ENCODE peak calls at places on chromosomes 5 and 9, in five cellular contexts. H, S, I, Y and X are unnamed samples.

GRCh38 chr5:36414869-36415282 is 113.2 kb upstream of the RANBP3L start:
- DNase-seq in H (no peak), S (peak), I (peak), Y (no peak), X (no peak)

GRCh38 chr5:180133971-180134508 is 62.5 kb upstream of the RNF130 start:
- DNase-seq in H (no peak), S (no peak), I (no peak), Y (peak), X (no peak)

GRCh38 chr5:79547429-79547822 is 33.5 kb upstream of the HOMER1 start:
- DNase-seq in H (no peak), S (no peak), I (no peak), Y (no peak), X (no peak)

GRCh38 chr9:22208846-22209585 is 199.9 kb upstream of the CDKN2B start:
- DNase-seq in H (peak), S (peak), I (no peak), Y (no peak), X (no peak)

GRCh38 chr5:112407240-112407639 is 11.8 kb downstream of the EPB41L4A start:
- DNase-seq in H (no peak), S (no peak), I (no peak), Y (no peak), X (no peak)

GRCh38 chr5:149995385-149996085 is 4.9 kb downstream of the TIGD6 start:
- DNase-seq in H (no peak), S (no peak), I (peak), Y (no peak), X (no peak)

GRCh38 chr9:108761530-108762347 is 94.0 kb downstream of the ACTL7B start:
- DNase-seq in H (peak), S (peak), I (peak), Y (peak), X (peak)

GRCh38 chr5:157735991-157736390 is 4.8 kb downstream of the THG1L start:
- DNase-seq in H (no peak), S (no peak), I (no peak), Y (no peak), X (no peak)

GRCh38 chr5:115558388-115558956 is 13.9 kb upstream of the FEM1C start:
- DNase-seq in H (no peak), S (no peak), I (no peak), Y (no peak), X (no peak)

GRCh38 chr5:118794281-118794680 is 194.1 kb downstream of the DTWD2 start:
- DNase-seq in H (no peak), S (no peak), I (no peak), Y (no peak), X (no peak)

GRCh38 chr5:121962943-121963342 is 1.2 kb downstream of the SRFBP1 start:
- DNase-seq in H (no peak), S (no peak), I (no peak), Y (no peak), X (no peak)

GRCh38 chr5:95973793-95974325 is 12.2 kb upstream of the ELL2 start:
- DNase-seq in H (peak), S (peak), I (no peak), Y (no peak), X (no peak)

GRCh38 chr5:16749626-16750025 is 132.8 kb upstream of the RETREG1 start:
- DNase-seq in H (no peak), S (no peak), I (no peak), Y (no peak), X (no peak)

GRCh38 chr5:10600629-10601245 is 36.9 kb downstream of the ANKRD33B start:
- DNase-seq in H (peak), S (peak), I (no peak), Y (no peak), X (no peak)

GRCh38 chr5:32173394-32174010 is 617 bp downstream of the GOLPH3 start:
- DNase-seq in H (peak), S (peak), I (peak), Y (peak), X (no peak)

GRCh38 chr9:95131023-95131943 is 186.2 kb downstream of the FANCC start:
- DNase-seq in H (peak), S (peak), I (peak), Y (peak), X (peak)

GRCh38 chr5:142109356-142110045 is 922 bp downstream of the NDFIP1 start:
- DNase-seq in H (peak), S (peak), I (no peak), Y (peak), X (no peak)

GRCh38 chr9:132074736-132075135 is 4.9 kb downstream of the MED27 start:
- DNase-seq in H (no peak), S (peak), I (no peak), Y (no peak), X (no peak)

GRCh38 chr5:119486-120097 is 27.6 kb downstream of the PLEKHG4B start:
- DNase-seq in H (no peak), S (no peak), I (no peak), Y (no peak), X (no peak)
- H3K27ac ChIP-seq in H (no peak), S (no peak), I (no peak), Y (no peak), X (no peak)

DNA sequence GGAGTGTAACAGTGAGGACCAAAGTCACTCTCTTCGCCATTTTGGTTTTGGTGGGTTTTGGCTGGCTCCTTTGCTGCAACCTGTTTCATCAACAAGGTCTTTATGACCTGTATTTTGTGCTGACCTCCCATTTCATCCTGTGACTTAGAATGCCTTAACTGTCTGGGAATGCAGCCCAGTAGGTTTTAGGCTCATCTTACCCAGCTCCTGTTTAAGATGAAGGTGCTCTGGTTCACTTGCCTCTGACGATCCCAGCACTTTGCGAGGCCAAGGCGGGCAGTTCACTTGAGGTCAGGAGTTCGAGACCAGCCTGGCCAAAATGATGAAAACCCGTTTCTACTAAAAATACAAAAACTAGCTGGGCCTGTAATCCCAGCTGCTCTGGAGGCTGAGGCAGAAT is 1.8 kb upstream of the CKS2 start:
- DNase-seq in H (no peak), S (no peak), I (no peak), Y (no peak), X (no peak)
- H3K4me3 ChIP-seq in H (no peak), S (no peak), I (no peak), Y (no peak), X (no peak)

DNA sequence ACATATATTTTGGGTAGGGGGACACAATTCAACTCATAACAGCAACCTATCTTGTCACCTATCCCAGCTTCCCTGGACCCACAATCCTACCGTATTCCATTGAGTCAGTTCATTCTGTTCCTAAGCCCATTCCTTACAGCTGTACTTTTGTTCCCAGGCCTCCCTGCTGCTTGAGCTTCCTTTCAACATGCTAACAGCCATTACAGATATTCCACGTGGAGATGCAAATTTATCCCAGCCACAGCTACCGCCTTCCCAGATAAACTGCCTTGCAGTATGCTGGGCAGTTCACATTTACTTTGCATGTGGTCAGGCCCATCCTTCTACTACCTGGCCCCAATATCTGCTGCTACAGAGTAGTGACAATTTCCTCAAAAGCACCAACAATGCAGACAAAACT is 23.0 kb downstream of the RIGI start:
- DNase-seq in H (no peak), S (no peak), I (no peak), Y (no peak), X (no peak)
- H3K27ac ChIP-seq in H (no peak), S (no peak), I (no peak), Y (no peak), X (no peak)

GRCh38 chr9:32359452-32359851 is 25.0 kb upstream of the ACO1 start:
- DNase-seq in H (no peak), S (no peak), I (no peak), Y (no peak), X (no peak)

DNA sequence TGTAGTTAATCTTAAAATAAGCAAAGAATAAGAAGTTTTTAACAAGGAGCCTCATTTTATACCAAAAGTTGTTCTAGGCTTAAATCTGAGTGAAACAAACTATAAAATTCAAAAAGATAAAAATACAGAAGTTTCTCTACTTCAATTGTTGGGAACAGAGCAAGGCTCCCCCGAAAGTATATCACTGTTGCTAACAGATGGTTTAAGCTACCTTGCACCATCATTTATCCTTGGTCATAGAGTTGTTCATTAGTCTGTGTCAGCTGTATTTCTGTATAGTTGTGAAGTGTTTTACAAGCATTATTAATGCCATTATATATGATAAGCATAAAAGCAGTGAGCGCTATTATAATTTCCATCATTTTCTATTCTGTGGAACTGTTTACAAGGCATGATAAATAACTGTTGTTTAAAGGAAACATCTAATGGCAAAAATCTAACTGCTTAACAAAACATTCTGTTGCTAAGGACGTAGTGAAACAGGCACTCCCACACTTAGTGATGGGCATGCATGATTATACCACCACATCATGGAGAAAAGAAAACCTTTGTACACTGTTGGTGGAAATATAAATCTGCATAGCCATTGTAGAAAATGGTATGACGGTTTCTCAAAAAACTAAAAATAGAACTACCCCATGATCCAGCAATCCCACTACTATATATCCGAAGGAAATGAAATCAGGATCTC is 23.3 kb upstream of the ACO1 start:
- DNase-seq in H (no peak), S (no peak), I (no peak), Y (no peak), X (no peak)
- H3K4me3 ChIP-seq in H (no peak), S (no peak), I (no peak), Y (no peak), X (no peak)

GRCh38 chr5:177555228-177555627 is 865 bp upstream of the FAM193B start:
- DNase-seq in H (no peak), S (no peak), I (no peak), Y (no peak), X (no peak)
- H3K27ac ChIP-seq in H (no peak), S (no peak), I (no peak), Y (no peak), X (no peak)

GRCh38 chr9:126705767-126706697 is 92.3 kb downstream of the LMX1B start:
- DNase-seq in H (peak), S (no peak), I (peak), Y (peak), X (no peak)
- H3K4me3 ChIP-seq in H (no peak), S (no peak), I (no peak), Y (no peak), X (no peak)